ENCODE peak calls at places on chromosomes 6 and 20, in five cellular contexts. One of them, this sample, is unnamed.

GRCh38 chr6:2426561-2427340 is 181.3 kb upstream of the GMDS start:
- DNase-seq in IMR-90: peak
- DNase-seq in HepG2: no peak
- DNase-seq in K562: no peak
- DNase-seq in HCT116: no peak
- DNase-seq in this sample: no peak

GRCh38 chr20:34560141-34560523 is 1.6 kb downstream of the MAP1LC3A start:
- DNase-seq in HCT116: no peak
- DNase-seq in HepG2: no peak
- DNase-seq in IMR-90: no peak
- DNase-seq in K562: no peak
- DNase-seq in this sample: no peak

GRCh38 chr6:106546322-106547052 is 82.8 kb downstream of the RTN4IP1 start:
- DNase-seq in K562: no peak
- DNase-seq in HepG2: peak
- DNase-seq in IMR-90: peak
- DNase-seq in HCT116: peak
- DNase-seq in this sample: peak

GRCh38 chr6:88899569-88900316 is 63.7 kb downstream of the RNGTT start:
- DNase-seq in K562: no peak
- DNase-seq in IMR-90: no peak
- DNase-seq in HepG2: peak
- DNase-seq in HCT116: no peak
- DNase-seq in this sample: no peak

GRCh38 chr20:50346372-50347347 is 156.0 kb downstream of the CEBPB start:
- DNase-seq in HepG2: no peak
- DNase-seq in K562: no peak
- DNase-seq in IMR-90: peak
- DNase-seq in HCT116: no peak
- DNase-seq in this sample: no peak

GRCh38 chr6:120378582-120379220 is 955.6 kb downstream of the TBC1D32 start:
- DNase-seq in HCT116: peak
- DNase-seq in HepG2: peak
- DNase-seq in IMR-90: no peak
- DNase-seq in K562: peak
- DNase-seq in this sample: peak

GRCh38 chr6:170456886-170457698 is 96.0 kb downstream of the PSMB1 start:
- DNase-seq in HCT116: no peak
- DNase-seq in IMR-90: no peak
- DNase-seq in K562: no peak
- DNase-seq in HepG2: no peak
- DNase-seq in this sample: no peak

GRCh38 chr6:35295521-35296315 is 1.9 kb upstream of the DEF6 start:
- DNase-seq in IMR-90: no peak
- DNase-seq in HepG2: no peak
- DNase-seq in HCT116: no peak
- DNase-seq in K562: no peak
- DNase-seq in this sample: no peak

GRCh38 chr6:137761072-137761471 is 106.0 kb upstream of the TNFAIP3 start:
- DNase-seq in HCT116: no peak
- DNase-seq in IMR-90: no peak
- DNase-seq in HepG2: peak
- DNase-seq in K562: no peak
- DNase-seq in this sample: no peak

GRCh38 chr6:14129572-14129971 is 12.0 kb downstream of the CD83 start:
- DNase-seq in IMR-90: peak
- DNase-seq in K562: peak
- DNase-seq in HCT116: peak
- DNase-seq in HepG2: peak
- DNase-seq in this sample: peak

GRCh38 chr20:21002486-21002885 is 103.7 kb downstream of the LINC00237 start:
- DNase-seq in IMR-90: no peak
- DNase-seq in K562: no peak
- DNase-seq in HepG2: no peak
- DNase-seq in HCT116: no peak
- DNase-seq in this sample: no peak

GRCh38 chr20:51331466-51331865 is 211.1 kb downstream of the NFATC2 start:
- DNase-seq in IMR-90: peak
- DNase-seq in HCT116: no peak
- DNase-seq in HepG2: no peak
- DNase-seq in K562: no peak
- DNase-seq in this sample: no peak

GRCh38 chr6:168130683-168131371 is 51.8 kb upstream of the FRMD1 start:
- DNase-seq in K562: no peak
- DNase-seq in HCT116: no peak
- DNase-seq in IMR-90: no peak
- DNase-seq in HepG2: no peak
- DNase-seq in this sample: no peak

GRCh38 chr20:19275630-19276071 is 63.2 kb downstream of the SLC24A3 start:
- DNase-seq in K562: no peak
- DNase-seq in HepG2: no peak
- DNase-seq in IMR-90: no peak
- DNase-seq in HCT116: no peak
- DNase-seq in this sample: no peak

GRCh38 chr6:21953831-21954801 is 342.7 kb downstream of the PRL start:
- DNase-seq in HepG2: peak
- DNase-seq in HCT116: no peak
- DNase-seq in IMR-90: peak
- DNase-seq in K562: peak
- DNase-seq in this sample: no peak

GRCh38 chr6:42260424-42260888 is 42.8 kb upstream of the MRPS10 start:
- DNase-seq in K562: peak
- DNase-seq in IMR-90: no peak
- DNase-seq in HepG2: peak
- DNase-seq in HCT116: peak
- DNase-seq in this sample: peak

GRCh38 chr20:33653218-33653899 is 8.8 kb upstream of the C20orf144 start:
- DNase-seq in HCT116: peak
- DNase-seq in HepG2: peak
- DNase-seq in IMR-90: peak
- DNase-seq in K562: peak
- DNase-seq in this sample: peak

GRCh38 chr6:6811151-6812002 is 222.9 kb downstream of the LY86 start:
- DNase-seq in IMR-90: peak
- DNase-seq in HepG2: peak
- DNase-seq in K562: no peak
- DNase-seq in HCT116: peak
- DNase-seq in this sample: peak

GRCh38 chr6:89308525-89309400 is 6.3 kb downstream of the GABRR2 start:
- DNase-seq in IMR-90: no peak
- DNase-seq in HCT116: no peak
- DNase-seq in HepG2: no peak
- DNase-seq in K562: no peak
- DNase-seq in this sample: no peak

GRCh38 chr6:11096109-11096508 is 2.5 kb downstream of the SMIM13 start:
- DNase-seq in IMR-90: peak
- DNase-seq in K562: peak
- DNase-seq in HepG2: peak
- DNase-seq in HCT116: peak
- DNase-seq in this sample: peak

GRCh38 chr20:62704341-62704948 is 4.2 kb upstream of the NTSR1 start:
- DNase-seq in IMR-90: peak
- DNase-seq in K562: no peak
- DNase-seq in HCT116: peak
- DNase-seq in HepG2: peak
- DNase-seq in this sample: peak

GRCh38 chr6:127192911-127193503 is 73.7 kb upstream of the RNF146 start:
- DNase-seq in K562: no peak
- DNase-seq in IMR-90: peak
- DNase-seq in HCT116: no peak
- DNase-seq in HepG2: no peak
- DNase-seq in this sample: no peak

GRCh38 chr20:14561733-14562132 is 224.3 kb upstream of the FLRT3 start:
- DNase-seq in IMR-90: peak
- DNase-seq in HepG2: no peak
- DNase-seq in K562: no peak
- DNase-seq in HCT116: no peak
- DNase-seq in this sample: no peak

GRCh38 chr6:132499757-132500156 is 13.2 kb downstream of the STX7 start:
- DNase-seq in HepG2: no peak
- DNase-seq in HCT116: no peak
- DNase-seq in K562: no peak
- DNase-seq in IMR-90: no peak
- DNase-seq in this sample: no peak

GRCh38 chr20:8601542-8601912 is 467.4 kb upstream of the PLCB4 start:
- DNase-seq in HCT116: no peak
- DNase-seq in HepG2: no peak
- DNase-seq in K562: no peak
- DNase-seq in IMR-90: no peak
- DNase-seq in this sample: no peak
- TF ChIP-seq RAD21 in HCT116: no peak
- TF ChIP-seq RAD21 in HepG2: no peak
- TF ChIP-seq RAD21 in K562: no peak
- TF ChIP-seq RAD21 in IMR-90: no peak
- TF ChIP-seq RAD21 in this sample: no peak

GRCh38 chr6:150723857-150724256 is 124.2 kb downstream of the PLEKHG1 start:
- DNase-seq in HepG2: no peak
- DNase-seq in IMR-90: no peak
- DNase-seq in HCT116: no peak
- DNase-seq in K562: no peak
- DNase-seq in this sample: no peak
- TF ChIP-seq RAD21 in HepG2: no peak
- TF ChIP-seq RAD21 in IMR-90: no peak
- TF ChIP-seq RAD21 in HCT116: no peak
- TF ChIP-seq RAD21 in K562: no peak
- TF ChIP-seq RAD21 in this sample: no peak

DNA sequence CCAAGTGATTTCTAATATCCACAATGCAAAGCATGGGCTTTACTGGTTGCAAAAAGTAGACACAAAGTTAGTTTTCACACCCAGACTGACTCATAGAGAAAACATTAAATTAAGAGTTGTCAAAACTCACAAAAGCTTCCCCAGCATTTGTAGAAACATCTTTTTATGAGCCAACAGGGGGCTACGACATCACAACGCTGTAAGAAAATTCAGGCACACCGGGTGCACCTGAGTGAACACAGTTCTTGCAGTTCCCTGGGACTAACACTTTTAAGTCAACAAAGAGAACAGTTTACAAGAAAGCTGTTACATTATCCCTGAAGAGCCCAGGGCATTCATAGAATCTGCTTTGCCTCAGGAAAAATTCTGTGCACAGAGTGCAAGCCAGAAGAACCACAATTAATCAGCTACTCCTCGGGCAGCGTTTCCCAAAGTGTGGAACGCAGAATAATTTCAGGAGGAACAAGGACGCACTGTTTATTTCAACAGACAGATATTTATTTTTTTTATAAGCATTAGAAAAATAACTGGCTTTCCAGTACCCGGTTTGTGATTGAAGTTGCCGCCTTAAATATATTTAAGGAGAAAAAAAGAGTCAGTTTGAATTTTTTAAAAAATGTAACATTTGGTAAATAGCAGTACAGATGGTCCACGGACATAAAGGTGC is 1.2 kb downstream of the NCOA5 start:
- DNase-seq in HepG2: peak
- DNase-seq in IMR-90: peak
- DNase-seq in HCT116: no peak
- DNase-seq in K562: peak
- DNase-seq in this sample: peak
- TF ChIP-seq RAD21 in HepG2: no peak
- TF ChIP-seq RAD21 in IMR-90: no peak
- TF ChIP-seq RAD21 in HCT116: no peak
- TF ChIP-seq RAD21 in K562: no peak
- TF ChIP-seq RAD21 in this sample: no peak

DNA sequence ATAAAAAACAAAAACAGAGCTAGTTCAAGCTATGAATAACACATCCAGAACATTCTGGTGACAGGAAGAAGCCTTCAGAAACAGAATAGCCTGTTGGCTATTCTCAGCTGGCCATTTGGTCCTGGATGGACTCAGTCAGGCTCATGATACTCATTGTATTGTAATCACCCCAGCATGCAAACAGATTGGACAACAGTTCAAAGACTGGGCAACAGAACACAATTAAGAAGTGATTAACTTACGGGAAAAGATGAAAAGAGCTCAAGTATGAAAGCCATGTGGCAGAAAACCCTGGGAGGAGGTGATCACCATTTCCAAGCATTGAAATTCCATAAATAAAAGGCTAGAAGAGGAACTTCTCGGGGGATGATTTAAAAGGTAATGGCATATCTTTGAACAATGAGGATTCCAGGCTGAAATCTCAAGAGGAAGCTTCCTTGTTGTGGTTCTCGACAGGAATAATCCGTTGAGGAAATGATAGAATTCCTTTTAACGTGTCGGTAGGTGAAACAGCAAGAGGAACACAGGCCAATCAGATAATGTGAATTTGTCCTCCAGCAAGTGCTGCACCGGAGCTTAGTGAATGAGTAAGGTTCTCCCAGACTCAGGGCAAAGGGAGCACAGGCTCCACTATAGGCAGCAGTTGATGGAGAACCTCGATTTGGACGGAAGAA is 172.4 kb downstream of the BCAS1 start:
- DNase-seq in IMR-90: no peak
- DNase-seq in HCT116: no peak
- DNase-seq in HepG2: no peak
- DNase-seq in K562: no peak
- DNase-seq in this sample: no peak
- TF ChIP-seq RAD21 in IMR-90: no peak
- TF ChIP-seq RAD21 in HCT116: no peak
- TF ChIP-seq RAD21 in HepG2: no peak
- TF ChIP-seq RAD21 in K562: no peak
- TF ChIP-seq RAD21 in this sample: no peak

GRCh38 chr6:98834060-98835031 is at the start of gene POU3F2:
- DNase-seq in HepG2: peak
- DNase-seq in K562: peak
- DNase-seq in HCT116: no peak
- DNase-seq in IMR-90: peak
- DNase-seq in this sample: peak

GRCh38 chr6:98836962-98837944 is 2.9 kb downstream of the POU3F2 start:
- DNase-seq in K562: no peak
- DNase-seq in HCT116: no peak
- DNase-seq in IMR-90: no peak
- DNase-seq in HepG2: peak
- DNase-seq in this sample: no peak

GRCh38 chr6:98836025-98836961 is 1.9 kb downstream of the POU3F2 start:
- DNase-seq in HCT116: no peak
- DNase-seq in IMR-90: no peak
- DNase-seq in K562: peak
- DNase-seq in HepG2: no peak
- DNase-seq in this sample: no peak

GRCh38 chr6:98833101-98834059 is 994 bp upstream of the POU3F2 start:
- DNase-seq in K562: no peak
- DNase-seq in HCT116: no peak
- DNase-seq in HepG2: no peak
- DNase-seq in IMR-90: peak
- DNase-seq in this sample: no peak

GRCh38 chr6:98835149-98836024 is 1.0 kb downstream of the POU3F2 start:
- DNase-seq in IMR-90: no peak
- DNase-seq in HepG2: no peak
- DNase-seq in K562: no peak
- DNase-seq in HCT116: no peak
- DNase-seq in this sample: peak
- TF ChIP-seq RAD21 in IMR-90: no peak
- TF ChIP-seq RAD21 in HepG2: no peak
- TF ChIP-seq RAD21 in K562: no peak
- TF ChIP-seq RAD21 in HCT116: no peak
- TF ChIP-seq RAD21 in this sample: no peak